ENCODE peak calls at places on chromosome 20, in ten cellular contexts. R, N, S, E, X, K, Z, J, U and H are unnamed samples.

GRCh38 chr20:5077761-5078387 is 41.9 kb downstream of the PCNA start:
- DNase-seq in R (no peak), N (no peak), S (no peak), E (no peak), X (peak), K (no peak), Z (no peak), J (no peak), U (no peak), H (no peak)

GRCh38 chr20:10075606-10076005 is 40.8 kb downstream of the ANKEF1 start:
- DNase-seq in R (no peak), N (no peak), S (no peak), E (no peak), X (no peak), K (no peak), Z (no peak), J (no peak), U (no peak), H (no peak)

GRCh38 chr20:50624351-50625016 is 66.9 kb downstream of the RIPOR3 start:
- DNase-seq in R (peak), N (no peak), S (no peak), E (peak), X (no peak), K (no peak), Z (no peak), J (no peak), U (no peak), H (no peak)

GRCh38 chr20:3935956-3936340 is 46.8 kb downstream of the PANK2 start:
- DNase-seq in R (no peak), N (no peak), S (no peak), E (no peak), X (no peak), K (no peak), Z (no peak), J (no peak), U (no peak), H (no peak)

GRCh38 chr20:19785886-19786285 is 27.8 kb downstream of the RIN2 start:
- DNase-seq in R (no peak), N (peak), S (no peak), E (no peak), X (no peak), K (no peak), Z (no peak), J (no peak), U (no peak), H (no peak)

GRCh38 chr20:51156041-51156795 is 133.3 kb upstream of the KCNG1 start:
- DNase-seq in R (no peak), N (peak), S (no peak), E (no peak), X (no peak), K (peak), Z (no peak), J (no peak), U (no peak), H (peak)

GRCh38 chr20:19886666-19887288 is 128.7 kb downstream of the RIN2 start:
- DNase-seq in R (no peak), N (no peak), S (no peak), E (no peak), X (no peak), K (no peak), Z (no peak), J (no peak), U (no peak), H (no peak)

GRCh38 chr20:39745380-39745779 is 783.2 kb downstream of the DHX35 start:
- DNase-seq in R (no peak), N (no peak), S (no peak), E (no peak), X (no peak), K (no peak), Z (no peak), J (no peak), U (no peak), H (no peak)

GRCh38 chr20:50415516-50416268 is 94.5 kb upstream of the PTPN1 start:
- DNase-seq in R (peak), N (peak), S (no peak), E (no peak), X (no peak), K (peak), Z (no peak), J (no peak), U (no peak), H (peak)

GRCh38 chr20:49545572-49545971 is 22.4 kb downstream of the PTGIS start:
- DNase-seq in R (no peak), N (no peak), S (no peak), E (no peak), X (no peak), K (no peak), Z (no peak), J (no peak), U (no peak), H (no peak)

GRCh38 chr20:37804584-37805566 is 98.1 kb upstream of the VSTM2L start:
- DNase-seq in R (no peak), N (no peak), S (no peak), E (no peak), X (no peak), K (no peak), Z (peak), J (peak), U (no peak), H (peak)

GRCh38 chr20:10936786-10937185 is 263.0 kb upstream of the JAG1 start:
- DNase-seq in R (no peak), N (no peak), S (no peak), E (no peak), X (no peak), K (no peak), Z (no peak), J (no peak), U (no peak), H (no peak)

GRCh38 chr20:62716198-62716940 is 7.7 kb downstream of the NTSR1 start:
- DNase-seq in R (no peak), N (no peak), S (no peak), E (no peak), X (peak), K (peak), Z (no peak), J (no peak), U (no peak), H (no peak)

GRCh38 chr20:33392016-33392415 is 9.3 kb downstream of the CDK5RAP1 start:
- DNase-seq in R (no peak), N (peak), S (no peak), E (no peak), X (no peak), K (peak), Z (no peak), J (no peak), U (no peak), H (no peak)

GRCh38 chr20:33945391-33946079 is 48.2 kb upstream of the RALY start:
- DNase-seq in R (no peak), N (peak), S (no peak), E (no peak), X (no peak), K (peak), Z (no peak), J (no peak), U (no peak), H (no peak)

GRCh38 chr20:21504323-21504722 is 9.5 kb downstream of the NKX2-2 start:
- DNase-seq in R (no peak), N (no peak), S (no peak), E (no peak), X (no peak), K (no peak), Z (peak), J (no peak), U (no peak), H (no peak)